ENCODE peak calls at places on chromosome 12, in seven cellular contexts. One of them, this sample, is unnamed.

GRCh38 chr12:56126732-56127239 is 1.3 kb upstream of the ESYT1 start:
- DNase-seq in foreskin fibroblast: no peak
- DNase-seq in GM23338: no peak
- DNase-seq in A549: no peak
- DNase-seq in pancreas: no peak
- DNase-seq in fibroblast of lung: no peak
- DNase-seq in astrocyte of the spinal cord: no peak
- DNase-seq in this sample: peak; percentile 36

GRCh38 chr12:43740511-43741100 is 18.0 kb downstream of the PUS7L start:
- DNase-seq in foreskin fibroblast: no peak
- DNase-seq in GM23338: no peak
- DNase-seq in A549: no peak
- DNase-seq in pancreas: no peak
- DNase-seq in fibroblast of lung: no peak
- DNase-seq in astrocyte of the spinal cord: no peak
- DNase-seq in this sample: no peak

GRCh38 chr12:16330554-16330953 is 16.9 kb upstream of the MGST1 start:
- DNase-seq in foreskin fibroblast: no peak
- DNase-seq in GM23338: no peak
- DNase-seq in A549: no peak
- DNase-seq in pancreas: no peak
- DNase-seq in fibroblast of lung: no peak
- DNase-seq in astrocyte of the spinal cord: no peak
- DNase-seq in this sample: no peak

GRCh38 chr12:52506858-52507715 is 13.1 kb downstream of the KRT5 start:
- DNase-seq in foreskin fibroblast: peak; percentile 48
- DNase-seq in GM23338: peak; percentile 80
- DNase-seq in A549: peak; percentile 75
- DNase-seq in pancreas: no peak
- DNase-seq in fibroblast of lung: peak; percentile 66
- DNase-seq in astrocyte of the spinal cord: peak; percentile 79
- DNase-seq in this sample: peak; percentile 74

GRCh38 chr12:78060186-78060585 is 229.5 kb downstream of the NAV3 start:
- DNase-seq in foreskin fibroblast: peak; percentile 46
- DNase-seq in GM23338: no peak
- DNase-seq in A549: no peak
- DNase-seq in pancreas: no peak
- DNase-seq in fibroblast of lung: peak; percentile 66
- DNase-seq in astrocyte of the spinal cord: peak; percentile 84
- DNase-seq in this sample: peak; percentile 34

GRCh38 chr12:12294215-12295005 is 27.6 kb upstream of the LRP6 start:
- DNase-seq in foreskin fibroblast: peak; percentile 41
- DNase-seq in GM23338: peak; percentile 32
- DNase-seq in A549: no peak
- DNase-seq in pancreas: peak; percentile 46
- DNase-seq in fibroblast of lung: peak; percentile 15
- DNase-seq in astrocyte of the spinal cord: peak; percentile 46
- DNase-seq in this sample: peak; percentile 8

GRCh38 chr12:31647106-31647505 is 12.4 kb upstream of the ETFBKMT start:
- DNase-seq in foreskin fibroblast: peak; percentile 30
- DNase-seq in GM23338: no peak
- DNase-seq in A549: no peak
- DNase-seq in pancreas: no peak
- DNase-seq in fibroblast of lung: no peak
- DNase-seq in astrocyte of the spinal cord: no peak
- DNase-seq in this sample: peak; percentile 61

GRCh38 chr12:93243689-93244513 is 133.8 kb upstream of the NUDT4 start:
- DNase-seq in foreskin fibroblast: peak; percentile 86
- DNase-seq in GM23338: no peak
- DNase-seq in A549: no peak
- DNase-seq in pancreas: peak; percentile 14
- DNase-seq in fibroblast of lung: peak; percentile 90
- DNase-seq in astrocyte of the spinal cord: peak; percentile 26
- DNase-seq in this sample: peak; percentile 98

GRCh38 chr12:103421402-103421801 is 74.4 kb downstream of the C12orf42 start:
- DNase-seq in foreskin fibroblast: no peak
- DNase-seq in GM23338: no peak
- DNase-seq in A549: no peak
- DNase-seq in pancreas: no peak
- DNase-seq in fibroblast of lung: no peak
- DNase-seq in astrocyte of the spinal cord: no peak
- DNase-seq in this sample: no peak

GRCh38 chr12:103423061-103423473 is 72.7 kb downstream of the C12orf42 start:
- DNase-seq in foreskin fibroblast: no peak
- DNase-seq in GM23338: no peak
- DNase-seq in A549: no peak
- DNase-seq in pancreas: no peak
- DNase-seq in fibroblast of lung: no peak
- DNase-seq in astrocyte of the spinal cord: no peak
- DNase-seq in this sample: no peak

GRCh38 chr12:103422328-103422727 is 73.4 kb downstream of the C12orf42 start:
- DNase-seq in foreskin fibroblast: no peak
- DNase-seq in GM23338: no peak
- DNase-seq in A549: no peak
- DNase-seq in pancreas: no peak
- DNase-seq in fibroblast of lung: no peak
- DNase-seq in astrocyte of the spinal cord: no peak
- DNase-seq in this sample: no peak
- H3K4me3 ChIP-seq in foreskin fibroblast: no peak overlapping the region
- H3K4me3 ChIP-seq in GM23338: no peak overlapping the region
- H3K4me3 ChIP-seq in A549: no peak overlapping the region
- H3K4me3 ChIP-seq in pancreas: no peak overlapping the region
- H3K4me3 ChIP-seq in fibroblast of lung: no peak overlapping the region
- H3K4me3 ChIP-seq in astrocyte of the spinal cord: no peak overlapping the region
- H3K4me3 ChIP-seq in this sample: no peak overlapping the region

GRCh38 chr12:45728625-45729232 is 777 bp upstream of the ARID2 start:
- DNase-seq in foreskin fibroblast: peak; percentile 99
- DNase-seq in GM23338: peak; percentile 98
- DNase-seq in A549: peak; percentile 66
- DNase-seq in pancreas: peak; percentile 98
- DNase-seq in fibroblast of lung: peak; percentile 98
- DNase-seq in astrocyte of the spinal cord: peak; percentile 98
- DNase-seq in this sample: peak; percentile 96

GRCh38 chr12:45726594-45727300 is 2.8 kb upstream of the ARID2 start:
- DNase-seq in foreskin fibroblast: peak; percentile 72
- DNase-seq in GM23338: peak; percentile 43
- DNase-seq in A549: peak; percentile 33
- DNase-seq in pancreas: peak; percentile 39
- DNase-seq in fibroblast of lung: peak; percentile 33
- DNase-seq in astrocyte of the spinal cord: peak; percentile 51
- DNase-seq in this sample: peak; percentile 52

GRCh38 chr12:45727301-45727993 is 2.1 kb upstream of the ARID2 start:
- DNase-seq in foreskin fibroblast: peak; percentile 99
- DNase-seq in GM23338: peak; percentile 97
- DNase-seq in A549: peak; percentile 91
- DNase-seq in pancreas: peak; percentile 94
- DNase-seq in fibroblast of lung: peak; percentile 98
- DNase-seq in astrocyte of the spinal cord: peak; percentile 98
- DNase-seq in this sample: peak; percentile 99

GRCh38 chr12:45727994-45728624 is 1.4 kb upstream of the ARID2 start:
- DNase-seq in foreskin fibroblast: no peak
- DNase-seq in GM23338: no peak
- DNase-seq in A549: no peak
- DNase-seq in pancreas: no peak
- DNase-seq in fibroblast of lung: no peak
- DNase-seq in astrocyte of the spinal cord: no peak
- DNase-seq in this sample: no peak

GRCh38 chr12:45725631-45726593 is 3.6 kb upstream of the ARID2 start:
- DNase-seq in foreskin fibroblast: peak; percentile 67
- DNase-seq in GM23338: peak; percentile 35
- DNase-seq in A549: peak; percentile 46
- DNase-seq in pancreas: no peak
- DNase-seq in fibroblast of lung: peak; percentile 64
- DNase-seq in astrocyte of the spinal cord: peak; percentile 62
- DNase-seq in this sample: peak; percentile 55
- TF ChIP-seq CTCF in foreskin fibroblast: peak; percentile 67
- TF ChIP-seq CTCF in GM23338: peak; percentile 51
- TF ChIP-seq CTCF in A549: peak; percentile 84
- TF ChIP-seq CTCF in pancreas: peak; percentile 35
- TF ChIP-seq CTCF in fibroblast of lung: peak; percentile 76
- TF ChIP-seq CTCF in astrocyte of the spinal cord: peak; percentile 76
- TF ChIP-seq CTCF in this sample: peak; percentile 65

DNA sequence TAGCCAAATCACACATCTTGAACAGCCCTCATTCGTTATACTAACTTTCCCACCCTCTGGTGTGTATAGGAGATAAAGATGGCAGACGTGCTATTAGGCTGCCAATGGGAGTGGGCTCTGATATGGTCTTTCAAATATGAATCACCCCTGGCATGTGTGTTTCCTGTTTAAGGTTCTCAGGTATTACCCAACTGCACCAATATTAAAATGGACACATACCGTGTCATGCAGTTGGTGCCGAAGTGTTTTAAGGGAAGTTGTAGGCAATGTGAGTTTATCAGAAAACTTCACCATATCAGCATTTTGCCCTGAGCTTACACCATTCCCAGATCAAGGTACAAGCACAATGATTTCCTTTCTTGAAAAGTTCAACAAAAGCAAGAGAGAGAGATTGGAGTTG is 33.5 kb downstream of the CHST11 start:
- DNase-seq in foreskin fibroblast: no peak
- DNase-seq in GM23338: no peak
- DNase-seq in A549: no peak
- DNase-seq in pancreas: peak; percentile 45
- DNase-seq in fibroblast of lung: no peak
- DNase-seq in astrocyte of the spinal cord: no peak
- DNase-seq in this sample: no peak
- H3K4me3 ChIP-seq in foreskin fibroblast: no peak overlapping the region
- H3K4me3 ChIP-seq in GM23338: no peak overlapping the region
- H3K4me3 ChIP-seq in A549: no peak overlapping the region
- H3K4me3 ChIP-seq in pancreas: no peak overlapping the region
- H3K4me3 ChIP-seq in fibroblast of lung: no peak overlapping the region
- H3K4me3 ChIP-seq in astrocyte of the spinal cord: no peak overlapping the region
- H3K4me3 ChIP-seq in this sample: no peak overlapping the region

GRCh38 chr12:2456122-2456812 is 338.5 kb upstream of the FKBP4 start:
- DNase-seq in foreskin fibroblast: no peak
- DNase-seq in GM23338: no peak
- DNase-seq in A549: no peak
- DNase-seq in pancreas: no peak
- DNase-seq in fibroblast of lung: no peak
- DNase-seq in astrocyte of the spinal cord: no peak
- DNase-seq in this sample: no peak

GRCh38 chr12:2456813-2457186 is 338.0 kb upstream of the FKBP4 start:
- DNase-seq in foreskin fibroblast: no peak
- DNase-seq in GM23338: no peak
- DNase-seq in A549: no peak
- DNase-seq in pancreas: no peak
- DNase-seq in fibroblast of lung: no peak
- DNase-seq in astrocyte of the spinal cord: no peak
- DNase-seq in this sample: no peak

GRCh38 chr12:2458113-2458414 is 336.7 kb upstream of the FKBP4 start:
- DNase-seq in foreskin fibroblast: no peak
- DNase-seq in GM23338: no peak
- DNase-seq in A549: no peak
- DNase-seq in pancreas: no peak
- DNase-seq in fibroblast of lung: no peak
- DNase-seq in astrocyte of the spinal cord: no peak
- DNase-seq in this sample: no peak

GRCh38 chr12:2455410-2455809 is 339.4 kb upstream of the FKBP4 start:
- DNase-seq in foreskin fibroblast: no peak
- DNase-seq in GM23338: no peak
- DNase-seq in A549: no peak
- DNase-seq in pancreas: no peak
- DNase-seq in fibroblast of lung: no peak
- DNase-seq in astrocyte of the spinal cord: no peak
- DNase-seq in this sample: no peak

DNA sequence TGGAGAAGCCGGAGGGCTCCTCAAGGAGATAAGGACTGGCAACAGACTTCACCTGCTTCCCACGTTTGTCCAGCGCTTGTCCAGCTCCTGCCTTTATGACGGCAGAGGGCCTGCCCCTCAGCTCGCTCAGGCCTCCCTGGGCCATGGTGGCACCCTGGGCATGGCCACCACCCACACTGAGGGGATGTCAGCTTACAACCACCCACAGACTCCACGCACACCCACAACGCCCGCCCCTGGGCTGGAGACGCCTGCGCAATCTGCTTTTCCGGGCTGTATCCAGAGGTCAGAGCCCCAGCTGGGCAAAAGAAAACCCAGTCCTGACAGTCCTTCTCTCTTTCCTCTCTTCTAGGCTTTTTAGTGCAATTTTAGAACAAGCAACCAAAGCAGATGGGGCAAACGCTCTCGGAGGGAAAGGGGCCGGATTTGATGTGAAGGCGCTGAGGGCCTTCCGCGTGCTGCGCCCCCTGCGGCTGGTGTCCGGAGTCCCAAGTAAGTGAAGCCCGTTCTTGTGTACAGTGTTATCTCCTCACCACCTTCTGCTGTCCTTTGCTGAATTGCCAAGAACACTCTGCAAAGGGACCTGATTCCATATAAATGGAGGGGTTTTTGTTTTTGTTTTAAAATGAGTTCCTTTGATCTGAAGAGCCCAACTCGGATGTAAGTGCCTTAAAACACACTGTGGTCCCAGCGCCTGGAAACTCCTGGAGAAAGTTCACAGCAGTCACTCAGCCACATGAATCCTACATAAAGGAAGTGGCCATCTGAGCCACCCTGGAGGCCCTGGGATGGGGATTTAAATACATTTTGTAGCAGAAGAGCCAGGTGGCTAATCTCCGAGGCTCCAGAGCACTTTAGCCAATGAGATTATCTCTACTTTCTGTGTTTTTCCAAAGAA is 337.3 kb upstream of the FKBP4 start:
- DNase-seq in foreskin fibroblast: no peak
- DNase-seq in GM23338: peak; percentile 12
- DNase-seq in A549: no peak
- DNase-seq in pancreas: no peak
- DNase-seq in fibroblast of lung: no peak
- DNase-seq in astrocyte of the spinal cord: no peak
- DNase-seq in this sample: no peak
- TF ChIP-seq CTCF in foreskin fibroblast: no peak
- TF ChIP-seq CTCF in GM23338: peak; percentile 16
- TF ChIP-seq CTCF in A549: no peak
- TF ChIP-seq CTCF in pancreas: no peak
- TF ChIP-seq CTCF in fibroblast of lung: peak; percentile 23
- TF ChIP-seq CTCF in astrocyte of the spinal cord: peak; percentile 8
- TF ChIP-seq CTCF in this sample: no peak

GRCh38 chr12:10363922-10364838 is 25.7 kb downstream of the KLRK1 start:
- DNase-seq in foreskin fibroblast: peak; percentile 62
- DNase-seq in GM23338: no peak
- DNase-seq in A549: peak; percentile 28
- DNase-seq in pancreas: no peak
- DNase-seq in fibroblast of lung: peak; percentile 65
- DNase-seq in astrocyte of the spinal cord: peak; percentile 56
- DNase-seq in this sample: peak; percentile 69

GRCh38 chr12:10366875-10367274 is 23.0 kb downstream of the KLRK1 start:
- DNase-seq in foreskin fibroblast: peak; percentile 67
- DNase-seq in GM23338: no peak
- DNase-seq in A549: no peak
- DNase-seq in pancreas: no peak
- DNase-seq in fibroblast of lung: peak; percentile 78
- DNase-seq in astrocyte of the spinal cord: peak; percentile 61
- DNase-seq in this sample: peak; percentile 45

GRCh38 chr12:10365716-10366433 is 24.0 kb downstream of the KLRK1 start:
- DNase-seq in foreskin fibroblast: peak; percentile 35
- DNase-seq in GM23338: no peak
- DNase-seq in A549: no peak
- DNase-seq in pancreas: no peak
- DNase-seq in fibroblast of lung: peak; percentile 42
- DNase-seq in astrocyte of the spinal cord: peak; percentile 35
- DNase-seq in this sample: peak; percentile 22

GRCh38 chr12:10363665-10363921 is 26.2 kb downstream of the KLRK1 start:
- DNase-seq in foreskin fibroblast: no peak
- DNase-seq in GM23338: no peak
- DNase-seq in A549: no peak
- DNase-seq in pancreas: no peak
- DNase-seq in fibroblast of lung: no peak
- DNase-seq in astrocyte of the spinal cord: no peak
- DNase-seq in this sample: no peak

GRCh38 chr12:10364839-10365681 is 24.8 kb downstream of the KLRK1 start:
- DNase-seq in foreskin fibroblast: peak; percentile 89
- DNase-seq in GM23338: peak; percentile 94
- DNase-seq in A549: peak; percentile 35
- DNase-seq in pancreas: peak; percentile 66
- DNase-seq in fibroblast of lung: peak; percentile 91
- DNase-seq in astrocyte of the spinal cord: peak; percentile 89
- DNase-seq in this sample: peak; percentile 93
- H3K4me3 ChIP-seq in foreskin fibroblast: peak overlapping the region; percentile 57
- H3K4me3 ChIP-seq in GM23338: peak overlapping the region; percentile 58
- H3K4me3 ChIP-seq in A549: peak overlapping the region; percentile 54
- H3K4me3 ChIP-seq in pancreas: peak overlapping the region; percentile 60
- H3K4me3 ChIP-seq in fibroblast of lung: peak overlapping the region; percentile 88
- H3K4me3 ChIP-seq in astrocyte of the spinal cord: peak overlapping the region; percentile 56
- H3K4me3 ChIP-seq in this sample: peak overlapping the region; percentile 71